ENCODE peak calls at places on chromosomes 13 and 19, in seven cellular contexts. One of them, this sample, is unnamed.
A peak's percentile ranks its signal among the peaks of the same experiment; 100 is the strongest.

GRCh38 chr13:60655268-60655667 is 258.2 kb downstream of the TDRD3 start:
- DNase-seq in aorta: no peak
- DNase-seq in IMR-90: no peak
- DNase-seq in astrocyte of the cerebellum: no peak
- DNase-seq in brain microvascular endothelial cell: no peak
- DNase-seq in PC-9: no peak
- DNase-seq in CD4-positive, alpha-beta memory T cell: no peak
- DNase-seq in this sample: no peak

GRCh38 chr13:78102121-78102677 is 183.6 kb upstream of the EDNRB start:
- DNase-seq in astrocyte of the cerebellum: no peak
- DNase-seq in PC-9: no peak
- DNase-seq in IMR-90: peak; percentile 52
- DNase-seq in CD4-positive, alpha-beta memory T cell: no peak
- DNase-seq in aorta: peak; percentile 58
- DNase-seq in brain microvascular endothelial cell: peak; percentile 4
- DNase-seq in this sample: peak; percentile 92

GRCh38 chr19:16118489-16119033 is 6.9 kb downstream of the RAB8A start:
- DNase-seq in brain microvascular endothelial cell: no peak
- DNase-seq in aorta: peak; percentile 70
- DNase-seq in astrocyte of the cerebellum: no peak
- DNase-seq in PC-9: no peak
- DNase-seq in CD4-positive, alpha-beta memory T cell: no peak
- DNase-seq in IMR-90: no peak
- DNase-seq in this sample: no peak

GRCh38 chr19:36891768-36892357 is 24.2 kb downstream of the ZNF829 start:
- DNase-seq in CD4-positive, alpha-beta memory T cell: no peak
- DNase-seq in IMR-90: no peak
- DNase-seq in aorta: no peak
- DNase-seq in PC-9: no peak
- DNase-seq in astrocyte of the cerebellum: no peak
- DNase-seq in brain microvascular endothelial cell: no peak
- DNase-seq in this sample: no peak

GRCh38 chr13:51222510-51223283 is 499 bp downstream of the FAM124A start:
- DNase-seq in aorta: no peak
- DNase-seq in astrocyte of the cerebellum: no peak
- DNase-seq in IMR-90: no peak
- DNase-seq in brain microvascular endothelial cell: no peak
- DNase-seq in PC-9: no peak
- DNase-seq in CD4-positive, alpha-beta memory T cell: no peak
- DNase-seq in this sample: no peak

GRCh38 chr19:32287811-32288227 is 57.6 kb upstream of the ZNF507 start:
- DNase-seq in astrocyte of the cerebellum: peak; percentile 6
- DNase-seq in IMR-90: peak; percentile 61
- DNase-seq in PC-9: no peak
- DNase-seq in aorta: peak; percentile 77
- DNase-seq in brain microvascular endothelial cell: peak; percentile 68
- DNase-seq in CD4-positive, alpha-beta memory T cell: no peak
- DNase-seq in this sample: peak; percentile 19

GRCh38 chr13:103815619-103816018 is 749.4 kb upstream of the SLC10A2 start:
- DNase-seq in CD4-positive, alpha-beta memory T cell: no peak
- DNase-seq in brain microvascular endothelial cell: peak; percentile 11
- DNase-seq in astrocyte of the cerebellum: peak; percentile 36
- DNase-seq in IMR-90: no peak
- DNase-seq in PC-9: no peak
- DNase-seq in aorta: no peak
- DNase-seq in this sample: peak; percentile 9

GRCh38 chr13:44014501-44014900 is 134.8 kb downstream of the LACC1 start:
- DNase-seq in aorta: no peak
- DNase-seq in PC-9: no peak
- DNase-seq in IMR-90: no peak
- DNase-seq in brain microvascular endothelial cell: no peak
- DNase-seq in astrocyte of the cerebellum: no peak
- DNase-seq in CD4-positive, alpha-beta memory T cell: no peak
- DNase-seq in this sample: no peak

GRCh38 chr19:20503536-20503935 is 62.0 kb downstream of the ZNF737 start:
- DNase-seq in aorta: no peak
- DNase-seq in PC-9: no peak
- DNase-seq in brain microvascular endothelial cell: peak; percentile 0
- DNase-seq in astrocyte of the cerebellum: no peak
- DNase-seq in IMR-90: peak; percentile 35
- DNase-seq in CD4-positive, alpha-beta memory T cell: no peak
- DNase-seq in this sample: peak; percentile 26

GRCh38 chr13:71320452-71320851 is 546.6 kb downstream of the DACH1 start:
- DNase-seq in IMR-90: peak; percentile 41
- DNase-seq in PC-9: no peak
- DNase-seq in astrocyte of the cerebellum: no peak
- DNase-seq in CD4-positive, alpha-beta memory T cell: no peak
- DNase-seq in aorta: no peak
- DNase-seq in brain microvascular endothelial cell: peak; percentile 19
- DNase-seq in this sample: no peak

GRCh38 chr19:50412419-50412818 is 6.3 kb upstream of the SPIB start:
- DNase-seq in CD4-positive, alpha-beta memory T cell: no peak
- DNase-seq in IMR-90: no peak
- DNase-seq in astrocyte of the cerebellum: no peak
- DNase-seq in brain microvascular endothelial cell: no peak
- DNase-seq in PC-9: no peak
- DNase-seq in aorta: no peak
- DNase-seq in this sample: no peak

GRCh38 chr19:48139053-48139452 is 28.4 kb upstream of the PLA2G4C start:
- DNase-seq in aorta: no peak
- DNase-seq in brain microvascular endothelial cell: no peak
- DNase-seq in astrocyte of the cerebellum: no peak
- DNase-seq in CD4-positive, alpha-beta memory T cell: no peak
- DNase-seq in IMR-90: no peak
- DNase-seq in PC-9: no peak
- DNase-seq in this sample: no peak

GRCh38 chr19:18435185-18435841 is 2.6 kb downstream of the ISYNA1 start:
- DNase-seq in aorta: no peak
- DNase-seq in PC-9: no peak
- DNase-seq in IMR-90: no peak
- DNase-seq in CD4-positive, alpha-beta memory T cell: no peak
- DNase-seq in astrocyte of the cerebellum: no peak
- DNase-seq in brain microvascular endothelial cell: no peak
- DNase-seq in this sample: no peak

GRCh38 chr19:33683881-33684549 is 62.3 kb downstream of the CHST8 start:
- DNase-seq in PC-9: no peak
- DNase-seq in brain microvascular endothelial cell: peak; percentile 16
- DNase-seq in astrocyte of the cerebellum: no peak
- DNase-seq in IMR-90: peak; percentile 18
- DNase-seq in CD4-positive, alpha-beta memory T cell: no peak
- DNase-seq in aorta: peak; percentile 39
- DNase-seq in this sample: no peak

GRCh38 chr13:105442941-105443340 is 1092.5 kb downstream of the EFNB2 start:
- DNase-seq in IMR-90: peak; percentile 100
- DNase-seq in PC-9: peak; percentile 98
- DNase-seq in brain microvascular endothelial cell: peak; percentile 97
- DNase-seq in aorta: no peak
- DNase-seq in astrocyte of the cerebellum: peak; percentile 99
- DNase-seq in CD4-positive, alpha-beta memory T cell: no peak
- DNase-seq in this sample: peak; percentile 99

DNA sequence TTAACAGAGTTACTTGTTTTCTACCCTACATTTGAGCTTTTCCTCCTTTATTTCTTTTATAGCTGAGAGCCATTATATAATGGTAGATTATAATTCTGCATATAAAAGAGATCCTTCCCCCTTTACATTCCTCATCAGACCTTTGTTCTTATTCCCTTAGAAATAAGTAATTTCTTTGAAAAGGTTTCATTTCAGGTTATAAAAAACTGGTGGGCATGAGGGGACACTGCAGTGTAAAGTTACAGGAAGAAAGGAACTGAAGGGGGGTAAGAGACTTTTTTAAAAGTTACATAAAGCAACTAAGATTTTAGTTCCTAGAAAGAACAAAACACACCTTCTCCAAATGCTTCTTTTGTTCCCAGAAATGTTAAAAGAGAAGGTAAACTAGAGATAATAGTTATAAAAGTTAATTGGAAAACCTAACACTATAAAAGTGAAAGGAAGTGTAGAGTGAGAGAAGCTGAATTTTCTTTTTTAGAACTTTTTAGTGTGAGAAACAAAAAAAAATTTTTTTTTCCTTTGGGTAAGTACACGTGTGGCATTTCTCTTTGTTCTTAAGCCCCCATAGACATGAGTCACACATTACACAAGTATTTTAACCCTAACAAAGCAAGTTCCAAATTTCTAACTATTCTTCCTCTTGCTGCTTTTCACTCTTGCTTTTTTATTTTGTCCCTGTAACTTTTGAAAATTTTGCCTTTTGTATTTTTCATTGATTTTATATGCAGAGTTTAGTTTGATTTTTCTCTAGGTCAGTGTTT is 106.4 kb upstream of the MLNR start:
- DNase-seq in brain microvascular endothelial cell: no peak
- DNase-seq in aorta: no peak
- DNase-seq in astrocyte of the cerebellum: peak; percentile 49
- DNase-seq in CD4-positive, alpha-beta memory T cell: no peak
- DNase-seq in PC-9: peak; percentile 35
- DNase-seq in IMR-90: peak; percentile 82
- DNase-seq in this sample: peak; percentile 53
- H3K4me3 ChIP-seq in brain microvascular endothelial cell: peak overlapping the region; percentile 23
- H3K4me3 ChIP-seq in aorta: no peak overlapping the region
- H3K4me3 ChIP-seq in astrocyte of the cerebellum: peak overlapping the region; percentile 21
- H3K4me3 ChIP-seq in CD4-positive, alpha-beta memory T cell: no peak overlapping the region
- H3K4me3 ChIP-seq in PC-9: peak overlapping the region; percentile 20
- H3K4me3 ChIP-seq in IMR-90: no peak overlapping the region
- H3K4me3 ChIP-seq in this sample: peak overlapping the region; percentile 28

GRCh38 chr13:95121516-95121915 is 179.7 kb downstream of the ABCC4 start:
- DNase-seq in brain microvascular endothelial cell: no peak
- DNase-seq in IMR-90: no peak
- DNase-seq in aorta: no peak
- DNase-seq in astrocyte of the cerebellum: no peak
- DNase-seq in CD4-positive, alpha-beta memory T cell: no peak
- DNase-seq in PC-9: no peak
- DNase-seq in this sample: no peak
- H3K4me3 ChIP-seq in brain microvascular endothelial cell: no peak overlapping the region
- H3K4me3 ChIP-seq in IMR-90: no peak overlapping the region
- H3K4me3 ChIP-seq in aorta: no peak overlapping the region
- H3K4me3 ChIP-seq in astrocyte of the cerebellum: no peak overlapping the region
- H3K4me3 ChIP-seq in CD4-positive, alpha-beta memory T cell: no peak overlapping the region
- H3K4me3 ChIP-seq in PC-9: no peak overlapping the region
- H3K4me3 ChIP-seq in this sample: no peak overlapping the region

DNA sequence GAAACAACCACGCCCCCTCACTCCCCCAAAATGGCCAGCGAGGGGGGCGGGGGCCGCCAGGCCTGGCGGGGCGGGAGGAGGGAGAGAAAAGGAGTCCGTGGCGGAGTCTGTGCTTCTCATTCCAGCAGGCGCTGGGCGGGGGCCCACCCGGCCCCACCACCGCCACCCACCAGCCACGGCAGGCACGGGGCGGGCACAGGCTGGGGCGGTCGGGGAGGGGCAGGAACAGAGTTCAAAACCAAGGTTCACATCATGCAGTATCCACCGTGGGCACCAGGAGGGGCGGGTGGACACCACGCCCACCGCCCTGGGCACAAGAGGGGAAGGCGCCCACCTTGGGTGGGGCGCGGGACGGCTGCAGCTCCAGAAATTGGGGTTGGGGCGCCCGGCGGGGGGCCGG is 12.8 kb downstream of the DPF1 start:
- DNase-seq in PC-9: no peak
- DNase-seq in astrocyte of the cerebellum: no peak
- DNase-seq in aorta: no peak
- DNase-seq in IMR-90: no peak
- DNase-seq in CD4-positive, alpha-beta memory T cell: no peak
- DNase-seq in brain microvascular endothelial cell: no peak
- DNase-seq in this sample: no peak
- H3K4me3 ChIP-seq in PC-9: no peak overlapping the region
- H3K4me3 ChIP-seq in astrocyte of the cerebellum: no peak overlapping the region
- H3K4me3 ChIP-seq in aorta: no peak overlapping the region
- H3K4me3 ChIP-seq in IMR-90: no peak overlapping the region
- H3K4me3 ChIP-seq in CD4-positive, alpha-beta memory T cell: no peak overlapping the region
- H3K4me3 ChIP-seq in brain microvascular endothelial cell: no peak overlapping the region
- H3K4me3 ChIP-seq in this sample: no peak overlapping the region

GRCh38 chr19:12794936-12795335 is 3.6 kb downstream of the JUNB start:
- DNase-seq in CD4-positive, alpha-beta memory T cell: no peak
- DNase-seq in brain microvascular endothelial cell: no peak
- DNase-seq in IMR-90: peak; percentile 29
- DNase-seq in aorta: no peak
- DNase-seq in astrocyte of the cerebellum: no peak
- DNase-seq in PC-9: no peak
- DNase-seq in this sample: no peak

GRCh38 chr19:12793290-12794195 is 2.3 kb downstream of the JUNB start:
- DNase-seq in aorta: peak; percentile 95
- DNase-seq in CD4-positive, alpha-beta memory T cell: peak; percentile 96
- DNase-seq in PC-9: peak; percentile 87
- DNase-seq in IMR-90: peak; percentile 92
- DNase-seq in astrocyte of the cerebellum: peak; percentile 87
- DNase-seq in brain microvascular endothelial cell: peak; percentile 79
- DNase-seq in this sample: peak; percentile 76

GRCh38 chr19:12794196-12794921 is 3.1 kb downstream of the JUNB start:
- DNase-seq in brain microvascular endothelial cell: no peak
- DNase-seq in aorta: no peak
- DNase-seq in IMR-90: peak; percentile 62
- DNase-seq in PC-9: no peak
- DNase-seq in astrocyte of the cerebellum: no peak
- DNase-seq in CD4-positive, alpha-beta memory T cell: peak; percentile 43
- DNase-seq in this sample: no peak

GRCh38 chr19:12797141-12797587 is 4.4 kb downstream of the PRDX2 start:
- DNase-seq in brain microvascular endothelial cell: no peak
- DNase-seq in PC-9: no peak
- DNase-seq in IMR-90: no peak
- DNase-seq in aorta: no peak
- DNase-seq in astrocyte of the cerebellum: no peak
- DNase-seq in CD4-positive, alpha-beta memory T cell: no peak
- DNase-seq in this sample: no peak

DNA sequence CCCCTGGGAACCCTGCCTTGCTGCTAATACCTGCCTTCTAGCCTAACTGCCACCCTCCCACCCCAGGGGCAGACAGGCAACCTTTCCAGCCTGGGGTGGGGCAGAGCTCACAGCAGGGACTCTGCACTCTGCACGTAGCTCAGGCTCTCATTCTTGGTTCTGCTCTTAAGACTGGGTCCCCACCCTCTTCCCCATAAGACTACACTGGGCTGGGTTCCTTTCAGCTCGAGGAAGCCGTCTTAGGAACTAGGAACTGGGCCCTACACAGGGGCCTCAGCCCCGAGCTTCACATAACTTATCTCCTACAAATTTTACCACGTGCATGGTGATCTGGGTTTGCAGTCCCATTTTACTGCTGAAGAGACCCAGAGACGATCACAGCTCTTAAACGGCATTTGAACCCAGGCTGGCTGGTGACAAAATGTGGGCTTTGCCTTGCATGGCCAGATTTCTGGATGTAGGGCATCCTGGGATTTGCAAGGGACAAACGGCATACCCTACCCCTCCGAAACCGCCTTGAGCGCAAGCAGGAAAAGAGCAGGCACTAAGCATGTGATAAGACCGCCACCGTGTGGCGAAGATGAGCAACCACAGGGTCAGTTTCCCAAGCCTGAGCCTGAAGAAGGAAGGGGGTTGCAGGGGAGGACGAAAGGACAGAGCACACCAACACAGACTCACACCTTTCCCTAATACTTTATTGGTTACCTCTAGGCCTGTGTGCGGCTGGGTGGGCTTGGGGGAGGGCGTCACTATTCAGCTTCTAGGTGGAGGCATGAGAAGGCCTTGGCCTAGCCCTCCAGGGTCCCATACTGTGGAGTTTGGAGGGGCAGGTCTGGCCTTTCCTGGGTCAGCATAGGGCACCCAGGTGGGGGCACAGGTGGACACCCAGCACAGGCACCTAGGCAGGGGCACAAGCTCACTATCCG is 5.1 kb downstream of the JUNB start:
- DNase-seq in CD4-positive, alpha-beta memory T cell: peak; percentile 81
- DNase-seq in brain microvascular endothelial cell: peak; percentile 58
- DNase-seq in aorta: peak; percentile 83
- DNase-seq in IMR-90: peak; percentile 81
- DNase-seq in PC-9: peak; percentile 69
- DNase-seq in astrocyte of the cerebellum: peak; percentile 60
- DNase-seq in this sample: no peak
- H3K4me3 ChIP-seq in CD4-positive, alpha-beta memory T cell: peak overlapping the region; percentile 42
- H3K4me3 ChIP-seq in brain microvascular endothelial cell: no peak overlapping the region
- H3K4me3 ChIP-seq in aorta: no peak overlapping the region
- H3K4me3 ChIP-seq in IMR-90: no peak overlapping the region
- H3K4me3 ChIP-seq in PC-9: peak overlapping the region; percentile 33
- H3K4me3 ChIP-seq in astrocyte of the cerebellum: no peak overlapping the region
- H3K4me3 ChIP-seq in this sample: no peak overlapping the region